ENCODE peak calls at places on chromosomes 5 and 9, in seven cellular contexts. Y is lower lobe of right lung, L is PC-3, T is HL-60, Q is body of pancreas, J is GM20000, K is thoracic aorta. U is an unnamed sample.

GRCh38 chr5:140557965-140558364 is 692 bp upstream of the SRA1 start:
- DNase-seq in T (no peak), Q (no peak), L (no peak), Y (no peak), J (no peak), K (no peak), U (no peak)

GRCh38 chr5:171693397-171693796 is 92.2 kb upstream of the SMIM23 start:
- DNase-seq in T (no peak), K (no peak), Y (no peak), L (no peak), Q (no peak), J (no peak), U (no peak)

GRCh38 chr5:72658767-72659540 is 151.7 kb upstream of the ZNF366 start:
- DNase-seq in L (no peak), J (no peak), T (no peak), K (no peak), Q (no peak), Y (no peak), U (no peak)

GRCh38 chr9:129125478-129125877 is 14.3 kb downstream of the PTPA start:
- DNase-seq in J (no peak), T (no peak), Q (no peak), Y (no peak), L (peak; percentile 69), K (no peak), U (no peak)

GRCh38 chr5:142869883-142870282 is 99.7 kb downstream of the ARHGAP26 start:
- DNase-seq in Q (peak; percentile 52), L (no peak), J (no peak), Y (no peak), K (no peak), T (no peak), U (no peak)

GRCh38 chr9:88777498-88778312 is 213.6 kb upstream of the S1PR3 start:
- DNase-seq in J (no peak), Q (no peak), K (no peak), T (no peak), Y (no peak), L (peak; percentile 48), U (no peak)

GRCh38 chr5:133796186-133796585 is 172.2 kb downstream of the C5orf15 start:
- DNase-seq in L (no peak), Q (no peak), J (no peak), K (no peak), T (no peak), Y (no peak), U (no peak)

GRCh38 chr5:26662806-26663360 is 375.5 kb downstream of the CDH9 start:
- DNase-seq in Q (no peak), K (no peak), J (no peak), T (no peak), L (no peak), Y (no peak), U (no peak)

GRCh38 chr5:30040483-30041116 is 1152.9 kb upstream of the CDH6 start:
- DNase-seq in Q (peak; percentile 16), L (peak; percentile 83), K (no peak), J (peak; percentile 23), Y (no peak), T (peak; percentile 16), U (no peak)

GRCh38 chr9:6049798-6050197 is 34.4 kb upstream of the RANBP6 start:
- DNase-seq in L (peak; percentile 55), J (peak; percentile 39), Y (no peak), T (no peak), Q (peak; percentile 24), K (no peak), U (no peak)

GRCh38 chr9:131833906-131834305 is 94.0 kb upstream of the RAPGEF1 start:
- DNase-seq in J (no peak), Q (no peak), Y (no peak), K (no peak), T (no peak), L (peak; percentile 16), U (no peak)

GRCh38 chr5:177472460-177473441 is 683 bp downstream of the DBN1 start:
- DNase-seq in K (no peak), Q (no peak), T (no peak), Y (no peak), J (peak; percentile 94), L (peak; percentile 44), U (no peak)

GRCh38 chr9:105346273-105346672 is 101.6 kb upstream of the FSD1L start:
- DNase-seq in K (no peak), L (no peak), T (no peak), J (no peak), Q (no peak), Y (no peak), U (no peak)

GRCh38 chr5:112479418-112479817 is 60.3 kb upstream of the EPB41L4A start:
- DNase-seq in Q (no peak), Y (no peak), K (no peak), J (no peak), L (peak; percentile 62), T (no peak), U (no peak)

GRCh38 chr5:38585812-38586211 is 29.4 kb upstream of the LIFR start:
- DNase-seq in K (no peak), L (no peak), J (no peak), T (no peak), Q (no peak), Y (no peak), U (no peak)

DNA sequence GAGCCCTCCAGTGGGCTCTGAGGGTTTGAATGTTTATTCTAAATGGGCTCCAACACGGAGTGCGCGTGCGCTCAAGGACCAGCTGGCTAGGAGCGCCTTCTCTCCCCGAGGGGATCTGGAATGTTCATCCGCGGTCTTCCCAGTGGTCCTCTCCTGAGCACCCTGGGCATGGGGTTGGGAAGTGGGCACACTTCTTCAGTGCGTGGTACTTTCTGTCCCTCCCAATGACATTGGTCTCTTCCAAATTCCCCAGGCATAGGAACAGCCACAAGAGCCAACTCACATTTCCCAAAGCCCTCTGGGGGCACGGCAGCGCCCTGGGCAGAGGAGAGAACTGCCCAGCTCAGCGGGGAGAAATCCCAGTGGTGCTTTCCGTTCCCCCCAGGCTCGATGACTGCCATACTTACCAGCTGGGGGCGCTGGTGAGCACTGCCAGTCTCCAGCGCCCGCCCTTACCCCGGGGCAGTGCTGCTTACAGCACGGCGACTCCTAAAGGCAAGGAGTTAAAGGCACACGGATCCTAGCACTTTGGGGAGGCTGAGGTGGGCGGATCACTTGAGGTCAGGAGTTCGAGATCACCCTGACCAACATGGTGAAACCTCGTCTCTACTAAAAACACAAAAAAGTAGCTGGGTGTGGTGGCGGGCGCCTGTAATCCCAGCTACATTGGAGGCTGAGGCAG is 29.9 kb upstream of the OBP2B start:
- DNase-seq in J (peak; percentile 85), Q (peak; percentile 81), T (peak; percentile 6), Y (peak; percentile 89), L (peak; percentile 37), K (no peak), U (no peak)
- TF ChIP-seq CTCF in J (peak; percentile 46), Q (peak; percentile 73), T (peak; percentile 50), Y (peak; percentile 81), L (peak; percentile 57), K (no peak), U (peak; percentile 37)

GRCh38 chr9:32550046-32550608 is 2.0 kb upstream of the SMIM27 start:
- DNase-seq in T (no peak), Q (no peak), L (no peak), K (no peak), Y (no peak), J (no peak), U (no peak)
- TF ChIP-seq CTCF in T (no peak), Q (no peak), L (no peak), K (no peak), Y (no peak), J (no peak), U (no peak)

GRCh38 chr5:16456103-16456832 is 9.3 kb downstream of the ZNF622 start:
- DNase-seq in T (no peak), K (no peak), J (peak; percentile 55), Y (peak; percentile 52), Q (peak; percentile 52), L (peak; percentile 96), U (no peak)

GRCh38 chr5:16455670-16456069 is 9.9 kb downstream of the ZNF622 start:
- DNase-seq in Q (no peak), T (no peak), K (no peak), L (no peak), J (no peak), Y (no peak), U (no peak)

GRCh38 chr5:16459451-16459850 is 6.1 kb downstream of the ZNF622 start:
- DNase-seq in Y (no peak), T (no peak), K (no peak), Q (no peak), L (no peak), J (no peak), U (no peak)

GRCh38 chr5:16457853-16458252 is 7.7 kb downstream of the ZNF622 start:
- DNase-seq in Q (no peak), K (no peak), T (no peak), L (no peak), J (no peak), Y (no peak), U (no peak)

GRCh38 chr5:16457451-16457850 is 8.1 kb downstream of the ZNF622 start:
- DNase-seq in J (no peak), Q (no peak), L (no peak), K (no peak), Y (no peak), T (no peak), U (no peak)
- TF ChIP-seq CTCF in J (no peak), Q (no peak), L (peak; percentile 28), K (no peak), Y (no peak), T (no peak), U (no peak)

GRCh38 chr9:98191210-98191609 is 1.2 kb downstream of the CORO2A start:
- DNase-seq in K (no peak), Q (no peak), J (no peak), T (no peak), Y (no peak), L (no peak), U (no peak)

GRCh38 chr9:98191615-98192502 is 578 bp downstream of the CORO2A start:
- DNase-seq in Y (peak; percentile 84), L (peak; percentile 9), Q (peak; percentile 13), K (no peak), J (peak; percentile 41), T (peak; percentile 44), U (peak; percentile 36)

GRCh38 chr9:98190757-98191105 is 1.7 kb downstream of the CORO2A start:
- DNase-seq in L (no peak), J (no peak), K (no peak), Q (no peak), T (no peak), Y (no peak), U (no peak)

GRCh38 chr9:98193336-98193944 is 1.0 kb upstream of the CORO2A start:
- DNase-seq in Q (no peak), J (no peak), Y (no peak), L (no peak), T (no peak), K (no peak), U (no peak)

DNA sequence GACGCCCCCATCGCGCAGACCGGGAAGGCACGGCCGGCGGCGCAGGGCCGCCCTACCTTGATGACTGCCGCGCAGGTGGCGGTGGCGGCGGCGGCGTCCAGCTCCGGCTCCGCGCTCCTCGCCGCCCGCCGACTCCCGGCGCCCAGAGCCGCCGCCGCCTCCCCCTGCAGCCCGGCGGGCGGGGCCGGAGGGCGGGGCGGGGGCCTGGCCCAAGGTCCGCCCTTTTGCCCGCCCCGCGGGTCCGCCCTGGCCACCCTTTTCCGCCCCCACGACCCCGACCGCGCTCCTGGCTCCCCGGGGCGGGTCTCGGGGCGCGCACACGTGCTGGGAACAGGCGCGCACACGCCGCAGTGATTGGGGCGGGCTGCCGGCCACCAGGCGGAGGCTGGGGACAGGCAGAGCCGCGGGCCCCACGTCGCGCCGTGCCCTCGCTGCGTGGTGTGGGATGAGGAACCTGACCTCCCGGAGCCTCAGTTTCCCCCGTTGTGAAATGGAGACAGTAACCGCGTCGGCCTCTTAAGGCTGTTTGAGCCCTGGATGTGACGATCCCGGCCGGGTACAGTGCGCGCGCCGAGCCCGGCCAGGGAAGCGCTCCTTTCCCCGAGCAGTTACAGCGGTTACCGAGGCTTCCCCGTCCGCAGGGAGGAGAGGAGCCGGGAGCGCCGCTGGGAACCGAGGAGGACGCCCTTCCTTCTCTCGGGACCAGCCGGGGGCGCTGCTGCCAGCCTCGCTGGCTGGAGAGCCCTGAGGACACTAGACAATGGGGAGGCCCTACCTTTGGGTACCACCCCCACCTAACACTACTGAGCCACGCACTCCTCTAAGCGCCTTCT is at the start of gene CORO2A:
- DNase-seq in J (peak; percentile 94), T (peak; percentile 75), Q (peak; percentile 67), K (no peak), L (peak; percentile 67), Y (peak; percentile 90), U (no peak)
- TF ChIP-seq CTCF in J (peak; percentile 15), T (peak; percentile 28), Q (no peak), K (peak; percentile 20), L (peak; percentile 51), Y (peak; percentile 39), U (peak; percentile 43)